ENCODE peak calls at places on chromosomes 2 and 18, in six cellular contexts. U is aorta, Q is right lobe of liver, N is IMR-90, J is left lung, E is left ventricle myocardium inferior. G is an unnamed sample. For H3K36me3, the result is how much of the 10 kb centered on the place peaks cover.

GRCh38 chr2:61460168-61460567 is 10.7 kb downstream of the USP34 start:
- DNase-seq in U (no peak), Q (no peak), N (peak), J (no peak), E (no peak), G (no peak)

GRCh38 chr18:10169064-10169562 is 255.3 kb downstream of the VAPA start:
- DNase-seq in U (no peak), Q (no peak), N (peak), J (no peak), E (no peak), G (no peak)

GRCh38 chr2:20446280-20446916 is 476 bp upstream of the RHOB start:
- DNase-seq in U (no peak), Q (peak), N (no peak), J (peak), E (peak), G (peak)

GRCh38 chr2:19746611-19747309 is 155.0 kb downstream of the TTC32 start:
- DNase-seq in U (no peak), Q (peak), N (peak), J (no peak), E (no peak), G (no peak)

GRCh38 chr2:164840930-164841718 is 499 bp downstream of the COBLL1 start:
- DNase-seq in U (peak), Q (peak), N (peak), J (peak), E (peak), G (peak)

GRCh38 chr18:12026562-12026961 is 45.3 kb downstream of the IMPA2 start:
- DNase-seq in U (no peak), Q (no peak), N (no peak), J (peak), E (no peak), G (no peak)

GRCh38 chr2:110105183-110105582 is 10.4 kb downstream of the MALL start:
- DNase-seq in U (no peak), Q (no peak), N (no peak), J (no peak), E (no peak), G (no peak)

GRCh38 chr18:8241731-8242130 is 367.5 kb upstream of the RAB12 start:
- DNase-seq in U (no peak), Q (no peak), N (no peak), J (no peak), E (no peak), G (no peak)

GRCh38 chr2:241872313-241872642 is 2.7 kb downstream of the RTP5 start:
- DNase-seq in U (no peak), Q (no peak), N (no peak), J (no peak), E (no peak), G (no peak)

GRCh38 chr2:219442206-219443015 is 7.8 kb downstream of the SPEG start:
- DNase-seq in U (peak), Q (no peak), N (no peak), J (no peak), E (no peak), G (no peak)

GRCh38 chr2:129203315-129203714 is 776.2 kb upstream of the RAB6C start:
- DNase-seq in U (no peak), Q (no peak), N (no peak), J (no peak), E (no peak), G (no peak)

GRCh38 chr18:36296591-36297418 is 708 bp upstream of the FHOD3 start:
- DNase-seq in U (peak), Q (peak), N (peak), J (peak), E (peak), G (peak)

GRCh38 chr18:49764032-49764431 is 49.3 kb downstream of the ACAA2 start:
- DNase-seq in U (no peak), Q (no peak), N (peak), J (no peak), E (no peak), G (no peak)

GRCh38 chr2:231648579-231649174 is 56.0 kb downstream of the TEX44 start:
- DNase-seq in U (peak), Q (peak), N (peak), J (peak), E (peak), G (peak)

GRCh38 chr2:227826019-227826521 is 12.4 kb downstream of the CCL20 start:
- DNase-seq in U (no peak), Q (no peak), N (no peak), J (no peak), E (no peak), G (no peak)

GRCh38 chr2:154015233-154015632 is 143.5 kb downstream of the GALNT13 start:
- DNase-seq in U (no peak), Q (no peak), N (no peak), J (no peak), E (no peak), G (no peak)

GRCh38 chr2:8148260-8148880 is 533.5 kb upstream of the ID2 start:
- DNase-seq in U (no peak), Q (no peak), N (peak), J (no peak), E (no peak), G (no peak)

GRCh38 chr18:75244336-75244735 is 33.7 kb downstream of the TSHZ1 start:
- DNase-seq in U (no peak), Q (no peak), N (no peak), J (no peak), E (no peak), G (peak)

GRCh38 chr2:234793211-234793610 is 158.6 kb upstream of the SH3BP4 start:
- DNase-seq in U (no peak), Q (no peak), N (no peak), J (no peak), E (no peak), G (no peak)

GRCh38 chr2:230805353-230806017 is 59.3 kb upstream of the ITM2C start:
- DNase-seq in U (no peak), Q (no peak), N (no peak), J (no peak), E (no peak), G (no peak)

GRCh38 chr2:33681333-33681732 is 82.2 kb upstream of the FAM98A start:
- DNase-seq in U (no peak), Q (no peak), N (peak), J (no peak), E (no peak), G (no peak)

GRCh38 chr2:35503738-35504160 is 851.8 kb upstream of the CRIM1 start:
- DNase-seq in U (no peak), Q (no peak), N (no peak), J (no peak), E (no peak), G (no peak)

GRCh38 chr18:26575865-26576217 is 27.5 kb upstream of the KCTD1 start:
- DNase-seq in U (no peak), Q (no peak), N (no peak), J (no peak), E (no peak), G (no peak)

GRCh38 chr2:19649785-19650380 is 251.9 kb downstream of the TTC32 start:
- DNase-seq in U (peak), Q (no peak), N (peak), J (no peak), E (no peak), G (peak)

GRCh38 chr18:26185267-26185666 is 41.0 kb upstream of the TAF4B start:
- DNase-seq in U (no peak), Q (no peak), N (no peak), J (no peak), E (no peak), G (no peak)

GRCh38 chr2:169461143-169461542 is 18.2 kb upstream of the BBS5 start:
- DNase-seq in U (no peak), Q (no peak), N (no peak), J (no peak), E (no peak), G (no peak)

GRCh38 chr2:233346374-233346773 is 7.9 kb upstream of the DGKD start:
- DNase-seq in U (no peak), Q (no peak), N (no peak), J (no peak), E (no peak), G (no peak)

GRCh38 chr2:10759151-10759714 is 37.8 kb downstream of the ATP6V1C2 start:
- DNase-seq in U (no peak), Q (peak), N (no peak), J (no peak), E (no peak), G (no peak)

GRCh38 chr18:62828091-62828640 is 112.8 kb downstream of the PHLPP1 start:
- DNase-seq in U (no peak), Q (no peak), N (peak), J (no peak), E (no peak), G (no peak)

GRCh38 chr2:67899187-67899586 is 163.6 kb downstream of the C1D start:
- DNase-seq in U (no peak), Q (no peak), N (no peak), J (no peak), E (no peak), G (no peak)

GRCh38 chr2:32863803-32864202 is 83.0 kb upstream of the LTBP1 start:
- DNase-seq in U (no peak), Q (no peak), N (peak), J (no peak), E (no peak), G (no peak)

GRCh38 chr2:44980786-44981713 is 28.2 kb downstream of the SIX2 start:
- DNase-seq in U (no peak), Q (no peak), N (no peak), J (no peak), E (no peak), G (no peak)

GRCh38 chr2:71566271-71566858 is 113.0 kb downstream of the DYSF start:
- DNase-seq in U (no peak), Q (no peak), N (no peak), J (no peak), E (no peak), G (no peak)

GRCh38 chr18:28961669-28962228 is 784.8 kb upstream of the CDH2 start:
- DNase-seq in U (no peak), Q (no peak), N (peak), J (no peak), E (no peak), G (no peak)

GRCh38 chr2:236666646-236667204 is 97.1 kb downstream of the ACKR3 start:
- DNase-seq in U (no peak), Q (no peak), N (no peak), J (no peak), E (no peak), G (no peak)

GRCh38 chr2:109285244-109285651 is 156.2 kb downstream of the SH3RF3 start:
- DNase-seq in U (peak), Q (no peak), N (peak), J (no peak), E (no peak), G (no peak)

GRCh38 chr2:69030791-69031190 is 17.8 kb downstream of the ANTXR1 start:
- DNase-seq in U (no peak), Q (no peak), N (no peak), J (no peak), E (no peak), G (no peak)

GRCh38 chr2:215374642-215375466 is 61.0 kb downstream of the FN1 start:
- DNase-seq in U (no peak), Q (no peak), N (no peak), J (no peak), E (no peak), G (no peak)

GRCh38 chr2:215375467-215375830 is 60.4 kb downstream of the FN1 start:
- DNase-seq in U (no peak), Q (no peak), N (no peak), J (no peak), E (no peak), G (no peak)

GRCh38 chr2:215377283-215377682 is 58.6 kb downstream of the FN1 start:
- DNase-seq in U (no peak), Q (no peak), N (peak), J (no peak), E (no peak), G (no peak)

GRCh38 chr2:215378045-215378444 is 57.8 kb downstream of the FN1 start:
- DNase-seq in U (no peak), Q (no peak), N (no peak), J (no peak), E (no peak), G (no peak)

DNA sequence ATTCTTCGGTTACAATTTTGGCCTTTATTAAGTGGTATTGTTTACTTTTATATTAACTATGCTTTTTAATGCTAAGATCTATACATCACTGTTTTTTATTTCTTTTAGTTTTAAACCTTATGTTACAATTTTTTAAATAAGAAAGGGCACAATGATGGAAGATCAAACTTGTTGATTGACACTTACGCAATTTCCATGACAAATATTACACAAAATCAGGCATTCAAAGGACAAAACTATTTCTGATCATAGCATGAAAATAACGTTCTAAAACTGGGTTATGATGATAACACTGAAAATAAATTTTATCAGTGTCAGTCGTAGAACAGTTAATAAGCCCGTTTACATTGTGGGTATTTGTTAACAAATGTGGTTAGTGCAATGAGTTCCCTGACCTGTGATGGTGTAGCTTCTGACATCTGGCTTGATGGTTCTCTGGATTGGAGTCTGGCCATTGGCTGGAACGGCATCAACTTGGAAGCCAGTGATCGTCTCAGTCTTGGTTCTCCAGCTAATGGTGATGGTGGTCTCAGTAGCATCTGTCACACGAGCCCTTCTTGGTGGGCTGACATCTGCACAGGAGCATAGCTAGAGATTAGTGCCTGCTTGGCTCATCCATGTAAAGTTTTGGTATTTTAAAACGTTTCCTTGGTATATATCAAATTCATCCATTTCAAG is 59.6 kb downstream of the FN1 start:
- DNase-seq in U (no peak), Q (no peak), N (no peak), J (no peak), E (no peak), G (no peak)
- H3K36me3 ChIP-seq in U (under half), Q (under half), N (half or more), J (half or more), E (half or more), G (under half)

GRCh38 chr2:188993264-188993663 is 19.1 kb downstream of the COL3A1 start:
- DNase-seq in U (no peak), Q (no peak), N (no peak), J (no peak), E (no peak), G (no peak)
- H3K27ac ChIP-seq in U (peak), Q (no peak), N (peak), J (peak), E (no peak), G (no peak)

GRCh38 chr2:238433941-238434845 is 7.5 kb downstream of the ASB1 start:
- DNase-seq in U (no peak), Q (no peak), N (peak), J (no peak), E (no peak), G (no peak)
- H3K36me3 ChIP-seq in U (under half), Q (under half), N (under half), J (half or more), E (under half), G (half or more)

GRCh38 chr2:179528576-179529069 is 264.0 kb upstream of the SESTD1 start:
- DNase-seq in U (no peak), Q (no peak), N (no peak), J (no peak), E (no peak), G (no peak)

GRCh38 chr2:179538406-179538805 is 273.8 kb upstream of the SESTD1 start:
- DNase-seq in U (no peak), Q (no peak), N (peak), J (no peak), E (no peak), G (no peak)

GRCh38 chr2:179536185-179536584 is 271.6 kb upstream of the SESTD1 start:
- DNase-seq in U (no peak), Q (no peak), N (peak), J (no peak), E (no peak), G (no peak)

GRCh38 chr2:179533875-179534274 is 269.2 kb upstream of the SESTD1 start:
- DNase-seq in U (no peak), Q (no peak), N (no peak), J (no peak), E (no peak), G (no peak)

GRCh38 chr2:179532890-179533289 is 268.3 kb upstream of the SESTD1 start:
- DNase-seq in U (no peak), Q (no peak), N (no peak), J (no peak), E (no peak), G (no peak)
- H3K27ac ChIP-seq in U (no peak), Q (no peak), N (no peak), J (no peak), E (no peak), G (no peak)

DNA sequence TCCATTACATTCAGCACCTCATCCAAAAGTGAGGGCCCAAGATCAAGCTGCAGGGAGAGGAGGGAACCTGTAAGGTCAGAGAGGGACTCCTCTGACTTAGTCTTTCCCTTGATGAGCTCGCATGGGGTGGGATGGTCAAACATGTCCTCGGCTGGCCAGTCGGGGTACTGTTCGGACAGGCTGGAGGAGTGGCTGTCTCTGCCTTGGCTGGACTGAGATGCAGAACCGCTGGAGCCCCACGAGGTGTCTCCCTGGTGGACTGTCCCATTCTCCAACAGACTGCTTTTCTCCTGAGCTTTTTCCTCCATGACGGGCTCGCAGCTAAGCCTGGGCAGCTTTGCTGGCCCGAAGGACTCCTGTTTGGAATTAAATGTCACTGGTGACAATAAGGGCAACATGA is 25.6 kb downstream of the CDC42EP3 start:
- DNase-seq in U (no peak), Q (no peak), N (no peak), J (no peak), E (no peak), G (no peak)
- H3K36me3 ChIP-seq in U (under half), Q (under half), N (half or more), J (half or more), E (under half), G (under half)

DNA sequence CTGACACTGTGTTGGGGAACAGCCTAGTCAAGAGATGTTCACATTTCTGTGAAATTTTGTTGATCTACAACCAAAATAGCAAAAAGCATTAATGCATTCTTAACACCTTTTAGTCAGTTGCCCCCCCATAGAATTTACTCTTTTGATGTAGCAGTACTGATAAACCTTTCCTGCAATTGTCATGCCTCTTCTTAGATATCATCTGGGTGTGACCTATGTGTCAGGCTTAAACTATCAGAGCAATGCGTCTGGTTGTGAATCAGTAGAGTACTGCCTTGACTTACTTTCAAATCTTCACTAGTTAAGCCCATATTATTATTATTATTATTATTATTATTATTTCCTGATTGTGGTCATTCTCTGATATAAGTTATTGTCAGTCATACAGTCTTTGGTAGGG is 61.9 kb downstream of the GREB1L start:
- DNase-seq in U (no peak), Q (no peak), N (no peak), J (no peak), E (no peak), G (no peak)
- H3K27ac ChIP-seq in U (no peak), Q (no peak), N (no peak), J (no peak), E (no peak), G (no peak)

GRCh38 chr2:240766072-240766471 is 53.9 kb downstream of the KIF1A start:
- DNase-seq in U (no peak), Q (no peak), N (no peak), J (no peak), E (no peak), G (no peak)
- H3K36me3 ChIP-seq in U (under half), Q (under half), N (under half), J (under half), E (under half), G (under half)

DNA sequence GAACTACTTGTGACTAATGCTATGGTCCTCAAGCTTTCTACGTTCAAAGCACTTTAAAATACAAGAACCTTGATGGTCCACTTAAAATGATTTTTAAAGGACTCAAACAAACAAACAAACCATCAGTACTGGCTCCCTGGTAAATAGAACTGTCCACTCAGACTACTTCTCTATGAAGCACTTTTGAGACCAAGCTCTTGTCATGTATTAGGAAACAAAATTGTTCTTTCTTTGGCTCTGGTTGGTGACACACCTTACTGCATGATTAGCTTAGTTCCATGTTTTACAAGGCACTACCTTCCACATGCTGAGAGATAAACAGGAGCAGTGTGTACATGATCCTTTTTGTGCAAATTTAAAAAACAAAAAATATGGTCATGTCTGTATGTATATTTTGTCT is 19.7 kb downstream of the DARS1 start:
- DNase-seq in U (no peak), Q (no peak), N (no peak), J (no peak), E (no peak), G (no peak)
- H3K27ac ChIP-seq in U (no peak), Q (no peak), N (no peak), J (no peak), E (no peak), G (no peak)

GRCh38 chr18:58026395-58026794 is 17.6 kb upstream of the NEDD4L start:
- DNase-seq in U (no peak), Q (no peak), N (peak), J (no peak), E (no peak), G (no peak)
- H3K36me3 ChIP-seq in U (under half), Q (under half), N (under half), J (under half), E (under half), G (under half)

G was measured in heart left ventricle.